ENCODE peak calls at places on chromosome 5, in five cellular contexts. One of them, this sample, is unnamed.

GRCh38 chr5:115838885-115839518 is 2.4 kb downstream of the ATG12 start:
- DNase-seq in activated CD8-positive, alpha-beta memory T cell treated with anti-CD3 and anti-CD28 coated beads, Interleukin-2, amount 10 ng/mL, durations not matched to agents 7 days and 5 days: no peak
- DNase-seq in mesendoderm: peak; percentile 75
- DNase-seq in NCI-H2029: peak; percentile 14
- DNase-seq in astrocyte of the spinal cord: peak; percentile 50
- DNase-seq in this sample: no peak

GRCh38 chr5:170135796-170136490 is 30.2 kb downstream of the FOXI1 start:
- DNase-seq in NCI-H2029: no peak
- DNase-seq in activated CD8-positive, alpha-beta memory T cell treated with anti-CD3 and anti-CD28 coated beads, Interleukin-2, amount 10 ng/mL, durations not matched to agents 7 days and 5 days: no peak
- DNase-seq in astrocyte of the spinal cord: no peak
- DNase-seq in mesendoderm: no peak
- DNase-seq in this sample: no peak

GRCh38 chr5:40834391-40834848 is 602 bp downstream of the RPL37 start:
- DNase-seq in activated CD8-positive, alpha-beta memory T cell treated with anti-CD3 and anti-CD28 coated beads, Interleukin-2, amount 10 ng/mL, durations not matched to agents 7 days and 5 days: peak; percentile 71
- DNase-seq in astrocyte of the spinal cord: peak; percentile 35
- DNase-seq in NCI-H2029: no peak
- DNase-seq in mesendoderm: peak; percentile 38
- DNase-seq in this sample: no peak

GRCh38 chr5:77751328-77752023 is 24.7 kb downstream of the TBCA start:
- DNase-seq in mesendoderm: peak; percentile 37
- DNase-seq in activated CD8-positive, alpha-beta memory T cell treated with anti-CD3 and anti-CD28 coated beads, Interleukin-2, amount 10 ng/mL, durations not matched to agents 7 days and 5 days: no peak
- DNase-seq in astrocyte of the spinal cord: no peak
- DNase-seq in NCI-H2029: no peak
- DNase-seq in this sample: no peak

GRCh38 chr5:29367176-29367833 is 1826.2 kb upstream of the CDH6 start:
- DNase-seq in activated CD8-positive, alpha-beta memory T cell treated with anti-CD3 and anti-CD28 coated beads, Interleukin-2, amount 10 ng/mL, durations not matched to agents 7 days and 5 days: no peak
- DNase-seq in astrocyte of the spinal cord: no peak
- DNase-seq in NCI-H2029: no peak
- DNase-seq in mesendoderm: peak; percentile 50
- DNase-seq in this sample: no peak

GRCh38 chr5:172051643-172052362 is 45.4 kb upstream of the FBXW11 start:
- DNase-seq in NCI-H2029: no peak
- DNase-seq in mesendoderm: no peak
- DNase-seq in astrocyte of the spinal cord: no peak
- DNase-seq in activated CD8-positive, alpha-beta memory T cell treated with anti-CD3 and anti-CD28 coated beads, Interleukin-2, amount 10 ng/mL, durations not matched to agents 7 days and 5 days: no peak
- DNase-seq in this sample: no peak

GRCh38 chr5:111562566-111562965 is 50.2 kb upstream of the STARD4 start:
- DNase-seq in NCI-H2029: no peak
- DNase-seq in mesendoderm: no peak
- DNase-seq in activated CD8-positive, alpha-beta memory T cell treated with anti-CD3 and anti-CD28 coated beads, Interleukin-2, amount 10 ng/mL, durations not matched to agents 7 days and 5 days: no peak
- DNase-seq in astrocyte of the spinal cord: no peak
- DNase-seq in this sample: no peak

GRCh38 chr5:140049205-140049604 is 6.1 kb upstream of the NRG2 start:
- DNase-seq in NCI-H2029: no peak
- DNase-seq in mesendoderm: no peak
- DNase-seq in activated CD8-positive, alpha-beta memory T cell treated with anti-CD3 and anti-CD28 coated beads, Interleukin-2, amount 10 ng/mL, durations not matched to agents 7 days and 5 days: no peak
- DNase-seq in astrocyte of the spinal cord: no peak
- DNase-seq in this sample: no peak

GRCh38 chr5:135362102-135362501 is 36.9 kb downstream of the MACROH2A1 start:
- DNase-seq in astrocyte of the spinal cord: no peak
- DNase-seq in activated CD8-positive, alpha-beta memory T cell treated with anti-CD3 and anti-CD28 coated beads, Interleukin-2, amount 10 ng/mL, durations not matched to agents 7 days and 5 days: no peak
- DNase-seq in NCI-H2029: no peak
- DNase-seq in mesendoderm: no peak
- DNase-seq in this sample: no peak

GRCh38 chr5:73544429-73545402 is 20.7 kb downstream of the ANKRA2 start:
- DNase-seq in mesendoderm: no peak
- DNase-seq in activated CD8-positive, alpha-beta memory T cell treated with anti-CD3 and anti-CD28 coated beads, Interleukin-2, amount 10 ng/mL, durations not matched to agents 7 days and 5 days: no peak
- DNase-seq in astrocyte of the spinal cord: no peak
- DNase-seq in NCI-H2029: peak; percentile 100
- DNase-seq in this sample: no peak

GRCh38 chr5:164296603-164297080 is 791.2 kb downstream of the MAT2B start:
- DNase-seq in NCI-H2029: no peak
- DNase-seq in activated CD8-positive, alpha-beta memory T cell treated with anti-CD3 and anti-CD28 coated beads, Interleukin-2, amount 10 ng/mL, durations not matched to agents 7 days and 5 days: no peak
- DNase-seq in mesendoderm: peak; percentile 72
- DNase-seq in astrocyte of the spinal cord: peak; percentile 24
- DNase-seq in this sample: peak; percentile 10

GRCh38 chr5:88396635-88397285 is 128.1 kb upstream of the TMEM161B start:
- DNase-seq in activated CD8-positive, alpha-beta memory T cell treated with anti-CD3 and anti-CD28 coated beads, Interleukin-2, amount 10 ng/mL, durations not matched to agents 7 days and 5 days: no peak
- DNase-seq in astrocyte of the spinal cord: peak; percentile 17
- DNase-seq in mesendoderm: peak; percentile 39
- DNase-seq in NCI-H2029: no peak
- DNase-seq in this sample: no peak

GRCh38 chr5:89597878-89598277 is 714.9 kb upstream of the MEF2C start:
- DNase-seq in astrocyte of the spinal cord: no peak
- DNase-seq in NCI-H2029: no peak
- DNase-seq in activated CD8-positive, alpha-beta memory T cell treated with anti-CD3 and anti-CD28 coated beads, Interleukin-2, amount 10 ng/mL, durations not matched to agents 7 days and 5 days: no peak
- DNase-seq in mesendoderm: no peak
- DNase-seq in this sample: no peak

GRCh38 chr5:102762095-102762534 is 7.0 kb downstream of the PAM start:
- DNase-seq in activated CD8-positive, alpha-beta memory T cell treated with anti-CD3 and anti-CD28 coated beads, Interleukin-2, amount 10 ng/mL, durations not matched to agents 7 days and 5 days: no peak
- DNase-seq in mesendoderm: no peak
- DNase-seq in NCI-H2029: peak; percentile 74
- DNase-seq in astrocyte of the spinal cord: peak; percentile 53
- DNase-seq in this sample: no peak

GRCh38 chr5:19866088-19866446 is 121.9 kb downstream of the CDH18 start:
- DNase-seq in NCI-H2029: no peak
- DNase-seq in activated CD8-positive, alpha-beta memory T cell treated with anti-CD3 and anti-CD28 coated beads, Interleukin-2, amount 10 ng/mL, durations not matched to agents 7 days and 5 days: no peak
- DNase-seq in astrocyte of the spinal cord: no peak
- DNase-seq in mesendoderm: no peak
- DNase-seq in this sample: no peak

GRCh38 chr5:150130493-150130922 is 25.1 kb downstream of the PDGFRB start:
- DNase-seq in astrocyte of the spinal cord: no peak
- DNase-seq in NCI-H2029: no peak
- DNase-seq in mesendoderm: peak; percentile 98
- DNase-seq in activated CD8-positive, alpha-beta memory T cell treated with anti-CD3 and anti-CD28 coated beads, Interleukin-2, amount 10 ng/mL, durations not matched to agents 7 days and 5 days: no peak
- DNase-seq in this sample: no peak

GRCh38 chr5:170636206-170636605 is 132.4 kb downstream of the KCNIP1 start:
- DNase-seq in mesendoderm: no peak
- DNase-seq in astrocyte of the spinal cord: no peak
- DNase-seq in activated CD8-positive, alpha-beta memory T cell treated with anti-CD3 and anti-CD28 coated beads, Interleukin-2, amount 10 ng/mL, durations not matched to agents 7 days and 5 days: no peak
- DNase-seq in NCI-H2029: no peak
- DNase-seq in this sample: no peak

GRCh38 chr5:142364251-142365145 is 39.7 kb upstream of the SPRY4 start:
- DNase-seq in astrocyte of the spinal cord: no peak
- DNase-seq in activated CD8-positive, alpha-beta memory T cell treated with anti-CD3 and anti-CD28 coated beads, Interleukin-2, amount 10 ng/mL, durations not matched to agents 7 days and 5 days: no peak
- DNase-seq in NCI-H2029: no peak
- DNase-seq in mesendoderm: peak; percentile 53
- DNase-seq in this sample: no peak

GRCh38 chr5:178229861-178230260 is 2.7 kb downstream of the PHYKPL start:
- DNase-seq in NCI-H2029: no peak
- DNase-seq in astrocyte of the spinal cord: no peak
- DNase-seq in activated CD8-positive, alpha-beta memory T cell treated with anti-CD3 and anti-CD28 coated beads, Interleukin-2, amount 10 ng/mL, durations not matched to agents 7 days and 5 days: no peak
- DNase-seq in mesendoderm: no peak
- DNase-seq in this sample: no peak

GRCh38 chr5:142404046-142404477 is 79.2 kb upstream of the SPRY4 start:
- DNase-seq in mesendoderm: no peak
- DNase-seq in NCI-H2029: no peak
- DNase-seq in astrocyte of the spinal cord: peak; percentile 37
- DNase-seq in activated CD8-positive, alpha-beta memory T cell treated with anti-CD3 and anti-CD28 coated beads, Interleukin-2, amount 10 ng/mL, durations not matched to agents 7 days and 5 days: no peak
- DNase-seq in this sample: no peak

This sample was measured in progenitor cell of endocrine pancreas.